ENCODE peak calls at places on chromosome 9, in four cellular contexts. Z is H1, R is K562, L is HCT116. H is an unnamed sample.

GRCh38 chr9:123679330-123679987 is 250.5 kb downstream of the DENND1A start:
- DNase-seq in Z (no peak), R (no peak), L (no peak), H (peak)

GRCh38 chr9:35538361-35539234 is 48.7 kb downstream of the RUSC2 start:
- DNase-seq in Z (no peak), R (no peak), L (no peak), H (no peak)

GRCh38 chr9:35517136-35517535 is 27.2 kb downstream of the RUSC2 start:
- DNase-seq in Z (no peak), R (no peak), L (no peak), H (peak)

GRCh38 chr9:79551586-79551985 is 20.2 kb upstream of the TLE4 start:
- DNase-seq in Z (no peak), R (no peak), L (no peak), H (no peak)

GRCh38 chr9:132012704-132013345 is 66.8 kb downstream of the MED27 start:
- DNase-seq in Z (no peak), R (no peak), L (no peak), H (peak)

GRCh38 chr9:126676102-126676684 is 62.5 kb downstream of the LMX1B start:
- DNase-seq in Z (no peak), R (no peak), L (no peak), H (no peak)

GRCh38 chr9:86434039-86434726 is 80.0 kb upstream of the TUT7 start:
- DNase-seq in Z (no peak), R (no peak), L (peak), H (peak)

GRCh38 chr9:13022756-13023155 is 247.9 kb downstream of the LURAP1L start:
- DNase-seq in Z (no peak), R (no peak), L (no peak), H (no peak)

GRCh38 chr9:89359018-89359417 is 40.7 kb downstream of the SECISBP2 start:
- DNase-seq in Z (no peak), R (no peak), L (no peak), H (no peak)

GRCh38 chr9:109975574-109976327 is 195.8 kb downstream of the PALM2AKAP2 start:
- DNase-seq in Z (no peak), R (no peak), L (no peak), H (no peak)

GRCh38 chr9:89256690-89257089 is 54.3 kb upstream of the CKS2 start:
- DNase-seq in Z (no peak), R (no peak), L (no peak), H (no peak)

GRCh38 chr9:113187935-113188595 is 33.0 kb downstream of the FKBP15 start:
- DNase-seq in Z (no peak), R (no peak), L (peak), H (peak)

GRCh38 chr9:83339435-83339834 is 198.8 kb downstream of the FRMD3 start:
- DNase-seq in Z (no peak), R (no peak), L (no peak), H (no peak)

GRCh38 chr9:125586173-125586512 is 120.9 kb downstream of the MAPKAP1 start:
- DNase-seq in Z (no peak), R (no peak), L (no peak), H (no peak)

GRCh38 chr9:94865599-94866456 is 139.3 kb downstream of the AOPEP start:
- DNase-seq in Z (no peak), R (no peak), L (no peak), H (no peak)

GRCh38 chr9:89751081-89751855 is 146.5 kb downstream of the GADD45G start:
- DNase-seq in Z (no peak), R (no peak), L (no peak), H (no peak)

GRCh38 chr9:36074870-36075532 is 38.3 kb downstream of the RECK start:
- DNase-seq in Z (no peak), R (no peak), L (no peak), H (peak)

GRCh38 chr9:4298255-4299005 is 1.4 kb downstream of the GLIS3 start:
- DNase-seq in Z (no peak), R (no peak), L (no peak), H (no peak)

GRCh38 chr9:106930477-106930876 is 67.5 kb downstream of the ZNF462 start:
- DNase-seq in Z (no peak), R (no peak), L (no peak), H (no peak)

GRCh38 chr9:94084314-94084713 is at the start of gene PTPDC1:
- DNase-seq in Z (peak), R (peak), L (peak), H (peak)

GRCh38 chr9:16870606-16871357 is at the start of gene BNC2:
- DNase-seq in Z (no peak), R (no peak), L (no peak), H (no peak)

GRCh38 chr9:70484232-70485130 is 70.0 kb upstream of the KLF9 start:
- DNase-seq in Z (peak), R (peak), L (peak), H (peak)

GRCh38 chr9:21153688-21154608 is 12.3 kb upstream of the IFNW1 start:
- DNase-seq in Z (no peak), R (no peak), L (peak), H (no peak)

GRCh38 chr9:16136961-16137360 is 584.1 kb downstream of the CCDC171 start:
- DNase-seq in Z (no peak), R (no peak), L (no peak), H (no peak)

GRCh38 chr9:126113756-126114408 is 212.7 kb upstream of the MVB12B start:
- DNase-seq in Z (no peak), R (no peak), L (no peak), H (no peak)

GRCh38 chr9:116726606-116727005 is 39.5 kb downstream of the TRIM32 start:
- DNase-seq in Z (no peak), R (no peak), L (no peak), H (no peak)

GRCh38 chr9:105842023-105842644 is 147.8 kb downstream of the TMEM38B start:
- DNase-seq in Z (no peak), R (peak), L (peak), H (peak)

GRCh38 chr9:82604947-82605656 is 457.8 kb downstream of the RASEF start:
- DNase-seq in Z (no peak), R (no peak), L (no peak), H (peak)

GRCh38 chr9:103041961-103042360 is 46.8 kb downstream of the CYLC2 start:
- DNase-seq in Z (no peak), R (no peak), L (no peak), H (no peak)

GRCh38 chr9:72843525-72844439 is 109.1 kb downstream of the ALDH1A1 start:
- DNase-seq in Z (no peak), R (no peak), L (no peak), H (peak)

GRCh38 chr9:73133042-73133651 is 18.5 kb upstream of the ANXA1 start:
- DNase-seq in Z (no peak), R (no peak), L (no peak), H (no peak)

DNA sequence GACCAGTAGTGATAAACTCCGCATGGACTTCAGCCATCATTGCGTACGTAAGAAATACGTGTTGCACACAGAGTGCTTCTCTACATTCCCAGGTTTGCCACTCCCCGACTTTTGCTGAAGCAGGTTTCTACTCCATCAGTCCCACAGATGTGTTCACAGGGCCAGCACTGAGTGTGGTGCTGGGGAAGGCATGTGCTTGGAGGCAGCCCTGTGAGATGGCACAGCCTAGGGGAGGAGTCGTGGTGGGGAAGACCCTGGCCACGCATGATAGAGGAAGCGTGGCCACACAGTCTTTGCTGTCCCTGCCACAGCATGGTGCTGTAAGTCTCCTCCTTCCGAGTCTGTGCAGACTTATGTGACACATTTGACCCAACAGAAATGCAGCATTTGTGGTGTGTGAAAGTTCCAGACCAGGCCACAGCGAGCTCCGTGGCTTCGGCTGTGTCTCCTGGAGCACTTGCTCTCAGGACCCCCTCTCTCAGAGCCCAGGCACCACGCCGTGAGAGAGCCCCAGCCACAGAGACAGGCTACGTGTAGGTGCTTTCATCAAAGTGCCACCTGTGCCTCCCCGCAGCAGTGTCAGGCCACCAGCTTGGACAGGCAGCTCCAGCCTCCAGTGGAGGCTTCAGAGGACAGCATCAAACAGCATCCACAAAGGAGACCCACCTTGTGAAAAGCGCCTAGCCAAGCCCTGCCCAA is 197.8 kb downstream of the AUH start:
- DNase-seq in Z (no peak), R (no peak), L (no peak), H (no peak)
- TF ChIP-seq SRF in Z (no peak), R (no peak), L (no peak), H (no peak)

GRCh38 chr9:23586906-23587305 is 239.1 kb downstream of the ELAVL2 start:
- DNase-seq in Z (no peak), R (no peak), L (no peak), H (no peak)

GRCh38 chr9:23590601-23591000 is 235.4 kb downstream of the ELAVL2 start:
- DNase-seq in Z (no peak), R (no peak), L (no peak), H (no peak)

GRCh38 chr9:23582836-23583235 is 243.2 kb downstream of the ELAVL2 start:
- DNase-seq in Z (no peak), R (no peak), L (no peak), H (no peak)

GRCh38 chr9:23587903-23588302 is 238.1 kb downstream of the ELAVL2 start:
- DNase-seq in Z (peak), R (no peak), L (no peak), H (no peak)

DNA sequence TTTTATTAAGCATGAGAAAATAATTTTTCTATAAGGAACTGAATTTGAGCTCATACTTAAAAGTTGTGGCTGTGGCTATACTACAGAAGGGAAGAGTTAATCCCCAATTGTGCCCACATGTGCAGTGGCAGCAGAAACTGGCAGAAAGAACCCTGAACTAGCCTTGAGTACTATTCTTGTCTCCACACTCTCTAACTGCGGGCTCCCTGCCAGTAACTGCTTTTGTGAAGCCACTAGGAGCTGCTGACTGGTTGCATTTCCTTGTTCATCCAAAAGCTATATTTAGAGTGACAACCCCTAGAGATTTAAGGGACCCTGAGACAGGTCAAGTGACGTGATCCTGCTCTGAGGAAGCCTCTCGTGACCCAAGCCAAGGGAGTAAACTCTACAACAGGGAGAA is 238.6 kb downstream of the ELAVL2 start:
- DNase-seq in Z (no peak), R (no peak), L (no peak), H (no peak)
- TF ChIP-seq SIN3A in Z (no peak), R (no peak), L (no peak), H (no peak)

DNA sequence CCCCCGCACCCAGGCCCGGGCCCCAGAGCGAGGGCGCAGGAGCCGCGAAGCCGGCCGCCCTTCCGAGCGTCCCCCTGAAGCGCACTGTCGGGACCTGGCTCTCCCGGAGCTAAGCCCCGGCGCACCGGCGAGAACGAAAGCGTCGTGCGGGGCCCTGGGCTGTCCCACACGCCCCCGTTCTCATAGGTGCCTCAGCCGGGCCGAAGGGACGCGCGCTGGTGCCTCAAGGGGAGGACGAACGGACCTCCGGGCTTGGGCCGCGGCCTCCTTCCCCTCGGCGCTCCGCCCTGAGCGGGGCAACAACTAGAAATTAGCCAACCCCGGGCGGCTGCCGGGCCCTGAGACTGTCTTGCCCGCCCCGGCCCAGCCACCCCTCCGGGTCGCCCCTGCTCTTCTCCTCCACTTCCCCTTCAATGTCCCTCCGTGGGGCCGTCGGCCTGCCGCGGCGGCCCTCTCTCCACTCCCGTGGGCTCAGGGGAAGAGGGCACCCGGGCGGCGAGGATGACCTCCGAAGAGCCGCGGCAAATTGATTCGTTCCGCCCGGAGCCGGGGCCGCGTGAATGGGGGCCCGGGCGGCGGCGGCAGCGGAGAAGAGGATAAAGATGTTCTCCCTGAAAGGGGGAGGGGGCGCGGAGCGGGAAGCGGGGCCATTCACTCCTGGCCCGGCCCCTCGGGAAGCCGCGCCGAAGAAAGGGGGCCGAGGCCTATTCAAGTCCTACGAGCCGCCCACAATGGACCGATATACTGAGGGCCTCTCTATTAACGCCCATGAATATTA is 3.5 kb upstream of the PRDM12 start:
- DNase-seq in Z (no peak), R (peak), L (no peak), H (no peak)
- TF ChIP-seq FOSL1 in Z (no peak), R (no peak), L (no peak), H (no peak)

DNA sequence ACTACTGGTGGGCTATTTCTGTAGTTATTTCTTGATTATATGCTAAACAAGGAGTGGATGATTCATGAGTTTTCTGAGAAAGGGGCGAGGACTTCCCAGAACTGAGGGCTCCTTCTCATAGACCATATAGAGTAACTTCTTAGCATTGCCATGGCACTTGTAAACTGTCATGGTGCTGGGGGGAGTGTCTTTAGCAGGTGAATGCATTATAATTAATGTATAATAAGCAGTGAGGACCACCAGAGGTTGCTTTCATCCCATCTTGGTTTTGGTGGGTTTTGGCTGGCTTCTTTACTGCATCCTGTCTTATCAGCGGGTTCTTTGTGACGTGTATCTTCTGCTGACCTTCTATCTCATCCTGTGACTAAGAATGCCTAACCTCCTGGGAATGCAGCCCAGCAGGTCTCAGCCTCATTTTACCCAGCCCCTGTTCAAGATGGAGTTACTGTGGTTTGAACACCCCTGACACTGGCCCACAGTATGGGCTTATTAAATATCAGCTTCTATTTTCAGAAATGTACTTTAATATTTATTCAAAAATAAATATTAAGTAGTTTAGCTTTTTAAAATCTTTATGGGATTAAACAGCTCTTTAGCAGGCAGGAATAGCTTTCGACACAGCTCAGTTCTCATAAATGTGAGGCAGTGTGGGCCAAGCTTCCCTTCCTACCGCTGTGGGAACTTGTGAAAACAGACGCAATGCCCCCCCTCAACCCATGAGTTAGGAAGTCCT is 44.4 kb downstream of the GALNT12 start:
- DNase-seq in Z (no peak), R (no peak), L (no peak), H (no peak)
- TF ChIP-seq SRF in Z (no peak), R (peak), L (no peak), H (no peak)

GRCh38 chr9:137129089-137129455 is 9.9 kb upstream of the GRIN1 start:
- DNase-seq in Z (no peak), R (no peak), L (no peak), H (no peak)
- TF ChIP-seq SIN3A in Z (no peak), R (no peak), L (no peak), H (no peak)

DNA sequence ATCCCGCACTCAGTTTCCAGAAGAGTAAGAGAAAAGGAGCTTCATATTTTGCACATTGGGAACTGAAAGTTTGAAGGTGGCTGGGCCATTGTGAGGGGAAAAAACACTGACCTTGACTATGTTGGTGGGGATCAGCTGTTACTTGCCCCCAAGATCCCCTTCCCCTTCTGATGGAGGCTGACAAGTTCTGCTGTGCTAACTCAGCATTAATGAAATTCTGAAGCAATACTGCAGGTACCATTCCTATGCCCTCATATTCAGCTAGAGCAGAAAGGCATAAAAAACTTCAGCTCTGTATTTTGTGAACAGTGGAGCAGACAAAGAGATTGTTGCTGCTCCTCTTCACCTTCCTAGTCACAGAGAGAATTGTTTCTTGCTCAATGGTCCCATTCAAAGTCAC is 1013.8 kb upstream of the C9orf72 start:
- DNase-seq in Z (no peak), R (no peak), L (no peak), H (no peak)
- TF ChIP-seq FOSL1 in Z (no peak), R (no peak), L (no peak), H (no peak)

GRCh38 chr9:22244141-22245011 is 202.2 kb upstream of the DMRTA1 start:
- DNase-seq in Z (no peak), R (no peak), L (peak), H (peak)
- TF ChIP-seq SRF in Z (no peak), R (no peak), L (no peak), H (no peak)

DNA sequence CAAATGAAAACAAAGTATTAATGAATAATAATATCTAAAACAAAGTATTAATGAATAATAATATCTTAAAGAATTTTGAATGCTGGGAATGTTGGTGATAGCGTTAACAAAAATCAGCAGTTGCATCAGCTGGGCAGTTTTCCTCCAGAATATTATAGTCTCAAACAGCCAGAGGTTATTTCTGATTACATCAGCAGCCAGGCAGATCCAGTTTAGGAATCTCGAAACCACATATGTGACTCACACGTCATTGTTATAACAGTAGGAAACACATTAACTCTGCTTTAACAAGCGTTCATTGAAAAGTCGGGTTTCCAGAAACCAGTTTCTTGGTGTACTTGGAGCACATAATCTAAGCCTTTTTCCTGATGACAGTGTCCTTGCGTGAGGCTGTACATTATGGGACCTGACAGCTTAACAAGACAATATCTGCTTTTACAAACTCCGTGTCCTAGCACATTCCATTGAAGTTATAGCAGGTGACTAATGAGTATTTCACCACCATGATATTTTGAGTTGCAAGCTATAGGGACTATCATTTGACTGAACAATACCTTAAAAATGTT is 559.5 kb upstream of the KLF4 start:
- DNase-seq in Z (no peak), R (peak), L (peak), H (no peak)
- TF ChIP-seq SIN3A in Z (no peak), R (no peak), L (peak), H (no peak)

DNA sequence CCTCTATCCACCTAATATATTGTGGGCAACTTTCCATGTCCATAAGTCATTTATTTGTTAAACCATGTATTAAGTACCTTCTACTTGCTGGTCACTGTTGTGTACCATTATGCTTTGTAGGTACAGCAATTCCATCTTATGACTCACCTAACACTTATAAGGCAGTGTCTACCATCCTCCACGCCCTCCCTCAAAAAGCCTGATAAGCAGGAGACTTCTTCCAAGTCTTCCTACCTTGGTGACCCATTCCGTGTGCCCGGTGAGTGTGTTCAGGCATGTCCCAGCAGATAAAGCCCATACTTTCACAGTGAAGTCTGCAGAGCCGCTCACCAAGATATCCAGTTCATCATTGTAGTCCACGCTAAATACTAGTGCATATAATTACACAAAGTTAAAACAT is 17.4 kb downstream of the FBXW2 start:
- DNase-seq in Z (no peak), R (peak), L (no peak), H (no peak)
- TF ChIP-seq FOSL1 in Z (no peak), R (peak), L (no peak), H (no peak)